ENCODE peak calls at places on chromosomes 7 and 10, in ten cellular contexts. One of them, this sample, is unnamed.

GRCh38 chr7:131087756-131088658 is 239.7 kb upstream of the MKLN1 start:
- DNase-seq in mammary epithelial cell: no peak
- DNase-seq in right cardiac atrium: no peak
- DNase-seq in psoas muscle: no peak
- DNase-seq in AG10803: no peak
- DNase-seq in upper lobe of right lung: no peak
- DNase-seq in spleen: no peak
- DNase-seq in A673: no peak
- DNase-seq in right lobe of liver: no peak
- DNase-seq in tibial artery: no peak
- DNase-seq in this sample: peak; percentile 64

GRCh38 chr7:26275213-26275612 is 16.4 kb upstream of the SNX10 start:
- DNase-seq in mammary epithelial cell: no peak
- DNase-seq in right cardiac atrium: no peak
- DNase-seq in psoas muscle: no peak
- DNase-seq in AG10803: no peak
- DNase-seq in upper lobe of right lung: no peak
- DNase-seq in spleen: no peak
- DNase-seq in A673: no peak
- DNase-seq in right lobe of liver: no peak
- DNase-seq in tibial artery: no peak
- DNase-seq in this sample: no peak

GRCh38 chr7:22121702-22122474 is 176.2 kb upstream of the CDCA7L start:
- DNase-seq in mammary epithelial cell: no peak
- DNase-seq in right cardiac atrium: peak; percentile 68
- DNase-seq in psoas muscle: no peak
- DNase-seq in AG10803: peak; percentile 31
- DNase-seq in upper lobe of right lung: no peak
- DNase-seq in spleen: no peak
- DNase-seq in A673: peak; percentile 67
- DNase-seq in right lobe of liver: no peak
- DNase-seq in tibial artery: peak; percentile 52
- DNase-seq in this sample: no peak

GRCh38 chr10:32410569-32410968 is 35.4 kb upstream of the CCDC7 start:
- DNase-seq in mammary epithelial cell: no peak
- DNase-seq in right cardiac atrium: no peak
- DNase-seq in psoas muscle: no peak
- DNase-seq in AG10803: no peak
- DNase-seq in upper lobe of right lung: no peak
- DNase-seq in spleen: no peak
- DNase-seq in A673: no peak
- DNase-seq in right lobe of liver: no peak
- DNase-seq in tibial artery: no peak
- DNase-seq in this sample: no peak

GRCh38 chr7:108813247-108814014 is 243.8 kb downstream of the DNAJB9 start:
- DNase-seq in mammary epithelial cell: no peak
- DNase-seq in right cardiac atrium: no peak
- DNase-seq in psoas muscle: no peak
- DNase-seq in AG10803: no peak
- DNase-seq in upper lobe of right lung: no peak
- DNase-seq in spleen: no peak
- DNase-seq in A673: no peak
- DNase-seq in right lobe of liver: no peak
- DNase-seq in tibial artery: no peak
- DNase-seq in this sample: peak; percentile 49

GRCh38 chr7:46478046-46478445 is 557.0 kb upstream of the IGFBP3 start:
- DNase-seq in mammary epithelial cell: peak; percentile 67
- DNase-seq in right cardiac atrium: no peak
- DNase-seq in psoas muscle: no peak
- DNase-seq in AG10803: peak; percentile 80
- DNase-seq in upper lobe of right lung: no peak
- DNase-seq in spleen: no peak
- DNase-seq in A673: no peak
- DNase-seq in right lobe of liver: no peak
- DNase-seq in tibial artery: no peak
- DNase-seq in this sample: no peak

GRCh38 chr10:50937230-50937907 is 51.9 kb upstream of the A1CF start:
- DNase-seq in mammary epithelial cell: peak; percentile 12
- DNase-seq in right cardiac atrium: no peak
- DNase-seq in psoas muscle: no peak
- DNase-seq in AG10803: peak; percentile 48
- DNase-seq in upper lobe of right lung: no peak
- DNase-seq in spleen: no peak
- DNase-seq in A673: peak; percentile 51
- DNase-seq in right lobe of liver: no peak
- DNase-seq in tibial artery: no peak
- DNase-seq in this sample: peak; percentile 71

GRCh38 chr10:70602665-70603438 is at the start of gene PRF1:
- DNase-seq in mammary epithelial cell: no peak
- DNase-seq in right cardiac atrium: peak; percentile 78
- DNase-seq in psoas muscle: no peak
- DNase-seq in AG10803: no peak
- DNase-seq in upper lobe of right lung: peak; percentile 73
- DNase-seq in spleen: peak; percentile 93
- DNase-seq in A673: no peak
- DNase-seq in right lobe of liver: no peak
- DNase-seq in tibial artery: no peak
- DNase-seq in this sample: no peak

GRCh38 chr7:102413071-102413470 is 16.9 kb downstream of the PRKRIP1 start:
- DNase-seq in mammary epithelial cell: no peak
- DNase-seq in right cardiac atrium: no peak
- DNase-seq in psoas muscle: no peak
- DNase-seq in AG10803: no peak
- DNase-seq in upper lobe of right lung: no peak
- DNase-seq in spleen: no peak
- DNase-seq in A673: no peak
- DNase-seq in right lobe of liver: no peak
- DNase-seq in tibial artery: no peak
- DNase-seq in this sample: no peak

GRCh38 chr7:1975581-1975980 is 257.2 kb downstream of the MAD1L1 start:
- DNase-seq in mammary epithelial cell: no peak
- DNase-seq in right cardiac atrium: no peak
- DNase-seq in psoas muscle: no peak
- DNase-seq in AG10803: no peak
- DNase-seq in upper lobe of right lung: peak; percentile 42
- DNase-seq in spleen: peak; percentile 47
- DNase-seq in A673: no peak
- DNase-seq in right lobe of liver: no peak
- DNase-seq in tibial artery: no peak
- DNase-seq in this sample: no peak

GRCh38 chr10:11724938-11725776 is 17.0 kb upstream of the ECHDC3 start:
- DNase-seq in mammary epithelial cell: peak; percentile 44
- DNase-seq in right cardiac atrium: no peak
- DNase-seq in psoas muscle: no peak
- DNase-seq in AG10803: peak; percentile 71
- DNase-seq in upper lobe of right lung: no peak
- DNase-seq in spleen: peak; percentile 68
- DNase-seq in A673: peak; percentile 85
- DNase-seq in right lobe of liver: no peak
- DNase-seq in tibial artery: no peak
- DNase-seq in this sample: peak; percentile 60

GRCh38 chr7:158827411-158828342 is 1.6 kb downstream of the ESYT2 start:
- DNase-seq in mammary epithelial cell: peak; percentile 52
- DNase-seq in right cardiac atrium: no peak
- DNase-seq in psoas muscle: no peak
- DNase-seq in AG10803: peak; percentile 41
- DNase-seq in upper lobe of right lung: no peak
- DNase-seq in spleen: no peak
- DNase-seq in A673: no peak
- DNase-seq in right lobe of liver: no peak
- DNase-seq in tibial artery: no peak
- DNase-seq in this sample: no peak

DNA sequence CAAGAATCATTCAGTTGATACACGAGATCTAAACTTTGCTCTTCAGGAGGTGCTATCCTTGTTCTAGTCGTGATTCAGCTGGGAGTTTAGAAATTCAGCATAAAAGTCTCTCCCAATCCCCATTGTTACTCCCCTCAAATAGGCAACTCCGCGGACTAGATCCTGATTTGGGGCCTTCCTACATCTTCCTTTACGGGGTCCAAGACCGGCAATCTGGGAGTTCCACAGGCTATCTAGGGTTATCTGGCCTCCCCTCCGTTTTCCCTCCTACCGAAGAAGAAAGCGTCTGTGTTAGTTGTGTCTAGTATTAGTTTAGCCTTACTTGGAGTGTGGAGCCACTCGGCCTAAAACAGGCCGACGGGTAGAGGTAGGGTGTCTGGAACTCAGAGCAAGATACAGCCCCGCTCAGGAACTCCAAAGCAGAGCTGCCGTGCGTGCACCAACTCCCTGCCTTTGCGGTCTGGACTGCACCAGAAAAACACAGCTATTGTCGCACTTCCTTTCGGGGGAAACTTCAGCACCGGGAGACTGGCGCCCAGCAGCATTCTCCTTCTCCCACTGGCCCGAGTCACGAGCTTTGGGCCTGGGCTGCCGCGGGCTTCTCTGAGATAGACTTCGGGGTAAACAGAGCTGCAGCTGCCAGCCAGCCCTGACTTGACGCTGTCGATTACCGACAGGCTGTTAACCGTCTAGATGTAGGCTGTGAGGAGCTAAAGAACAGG is 1.5 kb upstream of the DLX5 start:
- DNase-seq in mammary epithelial cell: no peak
- DNase-seq in right cardiac atrium: peak; percentile 67
- DNase-seq in psoas muscle: no peak
- DNase-seq in AG10803: peak; percentile 8
- DNase-seq in upper lobe of right lung: no peak
- DNase-seq in spleen: peak; percentile 71
- DNase-seq in A673: no peak
- DNase-seq in right lobe of liver: no peak
- DNase-seq in tibial artery: no peak
- DNase-seq in this sample: peak; percentile 38
- H3K4me3 ChIP-seq in mammary epithelial cell: no peak overlapping the region
- H3K4me3 ChIP-seq in right cardiac atrium: peak overlapping the region; percentile 66
- H3K4me3 ChIP-seq in psoas muscle: peak overlapping the region; percentile 52
- H3K4me3 ChIP-seq in AG10803: no peak overlapping the region
- H3K4me3 ChIP-seq in upper lobe of right lung: peak overlapping the region; percentile 46
- H3K4me3 ChIP-seq in spleen: peak overlapping the region; percentile 65
- H3K4me3 ChIP-seq in A673: no peak overlapping the region
- H3K4me3 ChIP-seq in right lobe of liver: no peak overlapping the region
- H3K4me3 ChIP-seq in tibial artery: no peak overlapping the region
- H3K4me3 ChIP-seq in this sample: peak overlapping the region; percentile 59

DNA sequence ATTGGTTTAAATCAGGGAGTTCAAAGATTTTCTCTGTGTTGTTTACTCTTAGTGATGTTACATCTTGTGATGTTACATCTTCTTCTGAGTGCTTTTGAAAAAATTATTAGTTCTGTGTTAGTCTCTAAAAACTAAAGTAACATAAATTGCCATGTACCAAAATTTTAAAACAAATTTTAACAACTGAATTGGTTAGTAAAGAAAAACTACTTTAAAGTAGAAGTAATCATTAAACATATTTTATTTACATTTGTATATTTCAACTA is 5.2 kb upstream of the IGF2BP3 start:
- DNase-seq in mammary epithelial cell: no peak
- DNase-seq in right cardiac atrium: no peak
- DNase-seq in psoas muscle: no peak
- DNase-seq in AG10803: no peak
- DNase-seq in upper lobe of right lung: no peak
- DNase-seq in spleen: no peak
- DNase-seq in A673: no peak
- DNase-seq in right lobe of liver: no peak
- DNase-seq in tibial artery: no peak
- DNase-seq in this sample: no peak
- H3K4me3 ChIP-seq in mammary epithelial cell: no peak overlapping the region
- H3K4me3 ChIP-seq in right cardiac atrium: no peak overlapping the region
- H3K4me3 ChIP-seq in psoas muscle: no peak overlapping the region
- H3K4me3 ChIP-seq in AG10803: no peak overlapping the region
- H3K4me3 ChIP-seq in upper lobe of right lung: no peak overlapping the region
- H3K4me3 ChIP-seq in spleen: no peak overlapping the region
- H3K4me3 ChIP-seq in A673: peak overlapping the region; percentile 91
- H3K4me3 ChIP-seq in right lobe of liver: no peak overlapping the region
- H3K4me3 ChIP-seq in tibial artery: no peak overlapping the region
- H3K4me3 ChIP-seq in this sample: peak overlapping the region; percentile 56

GRCh38 chr10:119001717-119002500 is 27.6 kb upstream of the NANOS1 start:
- DNase-seq in mammary epithelial cell: no peak
- DNase-seq in right cardiac atrium: no peak
- DNase-seq in psoas muscle: no peak
- DNase-seq in AG10803: no peak
- DNase-seq in upper lobe of right lung: no peak
- DNase-seq in spleen: no peak
- DNase-seq in A673: no peak
- DNase-seq in right lobe of liver: no peak
- DNase-seq in tibial artery: no peak
- DNase-seq in this sample: no peak

GRCh38 chr10:119003572-119004289 is 25.8 kb upstream of the NANOS1 start:
- DNase-seq in mammary epithelial cell: peak; percentile 68
- DNase-seq in right cardiac atrium: no peak
- DNase-seq in psoas muscle: no peak
- DNase-seq in AG10803: no peak
- DNase-seq in upper lobe of right lung: peak; percentile 41
- DNase-seq in spleen: no peak
- DNase-seq in A673: no peak
- DNase-seq in right lobe of liver: no peak
- DNase-seq in tibial artery: no peak
- DNase-seq in this sample: no peak

GRCh38 chr10:119007211-119007574 is 22.3 kb upstream of the NANOS1 start:
- DNase-seq in mammary epithelial cell: no peak
- DNase-seq in right cardiac atrium: no peak
- DNase-seq in psoas muscle: no peak
- DNase-seq in AG10803: no peak
- DNase-seq in upper lobe of right lung: no peak
- DNase-seq in spleen: no peak
- DNase-seq in A673: no peak
- DNase-seq in right lobe of liver: no peak
- DNase-seq in tibial artery: no peak
- DNase-seq in this sample: no peak

GRCh38 chr10:119005377-119006043 is 24.0 kb upstream of the NANOS1 start:
- DNase-seq in mammary epithelial cell: peak; percentile 63
- DNase-seq in right cardiac atrium: no peak
- DNase-seq in psoas muscle: no peak
- DNase-seq in AG10803: no peak
- DNase-seq in upper lobe of right lung: no peak
- DNase-seq in spleen: no peak
- DNase-seq in A673: no peak
- DNase-seq in right lobe of liver: no peak
- DNase-seq in tibial artery: no peak
- DNase-seq in this sample: no peak

GRCh38 chr10:119006451-119007210 is 22.9 kb upstream of the NANOS1 start:
- DNase-seq in mammary epithelial cell: peak; percentile 96
- DNase-seq in right cardiac atrium: no peak
- DNase-seq in psoas muscle: peak; percentile 75
- DNase-seq in AG10803: peak; percentile 97
- DNase-seq in upper lobe of right lung: peak; percentile 33
- DNase-seq in spleen: no peak
- DNase-seq in A673: peak; percentile 27
- DNase-seq in right lobe of liver: peak; percentile 64
- DNase-seq in tibial artery: peak; percentile 85
- DNase-seq in this sample: no peak
- H3K4me3 ChIP-seq in mammary epithelial cell: no peak overlapping the region
- H3K4me3 ChIP-seq in right cardiac atrium: no peak overlapping the region
- H3K4me3 ChIP-seq in psoas muscle: no peak overlapping the region
- H3K4me3 ChIP-seq in AG10803: no peak overlapping the region
- H3K4me3 ChIP-seq in upper lobe of right lung: no peak overlapping the region
- H3K4me3 ChIP-seq in spleen: no peak overlapping the region
- H3K4me3 ChIP-seq in A673: no peak overlapping the region
- H3K4me3 ChIP-seq in right lobe of liver: no peak overlapping the region
- H3K4me3 ChIP-seq in tibial artery: no peak overlapping the region
- H3K4me3 ChIP-seq in this sample: no peak overlapping the region

GRCh38 chr10:18113881-18114280 is 26.3 kb upstream of the CACNB2 start:
- DNase-seq in mammary epithelial cell: no peak
- DNase-seq in right cardiac atrium: no peak
- DNase-seq in psoas muscle: no peak
- DNase-seq in AG10803: no peak
- DNase-seq in upper lobe of right lung: no peak
- DNase-seq in spleen: no peak
- DNase-seq in A673: no peak
- DNase-seq in right lobe of liver: no peak
- DNase-seq in tibial artery: no peak
- DNase-seq in this sample: no peak
- H3K4me3 ChIP-seq in mammary epithelial cell: no peak overlapping the region
- H3K4me3 ChIP-seq in right cardiac atrium: no peak overlapping the region
- H3K4me3 ChIP-seq in psoas muscle: no peak overlapping the region
- H3K4me3 ChIP-seq in AG10803: no peak overlapping the region
- H3K4me3 ChIP-seq in upper lobe of right lung: no peak overlapping the region
- H3K4me3 ChIP-seq in spleen: no peak overlapping the region
- H3K4me3 ChIP-seq in A673: no peak overlapping the region
- H3K4me3 ChIP-seq in right lobe of liver: no peak overlapping the region
- H3K4me3 ChIP-seq in tibial artery: no peak overlapping the region
- H3K4me3 ChIP-seq in this sample: no peak overlapping the region

This sample was measured in GM23338.